ENCODE peak calls at places on chromosomes 5 and 9, in five cellular contexts. B is gastrocnemius medialis, D is tibial artery, V is cardiac muscle cell, N is GM23338. R is an unnamed sample. For H3K4me1, the result is how much of the 10 kb centered on the place peaks cover.

GRCh38 chr5:98775962-98776687 is 2.7 kb downstream of the RGMB start:
- DNase-seq in B (no peak), D (no peak), V (peak), N (no peak), R (no peak)

GRCh38 chr9:117936185-117936758 is 232.1 kb downstream of the TLR4 start:
- DNase-seq in B (no peak), D (no peak), V (no peak), N (no peak), R (no peak)

GRCh38 chr9:78557540-78557939 is 260.6 kb downstream of the PSAT1 start:
- DNase-seq in B (no peak), D (no peak), V (no peak), N (no peak), R (no peak)

GRCh38 chr5:55665065-55665464 is 47.1 kb downstream of the SLC38A9 start:
- DNase-seq in B (no peak), D (peak), V (peak), N (no peak), R (no peak)

GRCh38 chr5:96706433-96707111 is 44.4 kb downstream of the CAST start:
- DNase-seq in B (peak), D (no peak), V (no peak), N (no peak), R (no peak)

GRCh38 chr5:24444439-24444838 is 200.3 kb downstream of the CDH10 start:
- DNase-seq in B (no peak), D (no peak), V (no peak), N (no peak), R (no peak)

GRCh38 chr9:8857330-8858249 is 1058.0 kb upstream of the DMAC1 start:
- DNase-seq in B (peak), D (peak), V (peak), N (peak), R (peak)

GRCh38 chr5:109239501-109239900 is 170.3 kb downstream of the PJA2 start:
- DNase-seq in B (no peak), D (no peak), V (peak), N (no peak), R (no peak)

GRCh38 chr5:133499896-133500295 is 112.4 kb downstream of the FSTL4 start:
- DNase-seq in B (no peak), D (no peak), V (no peak), N (no peak), R (no peak)

GRCh38 chr5:51225671-51226419 is 157.4 kb upstream of the ISL1 start:
- DNase-seq in B (no peak), D (no peak), V (no peak), N (peak), R (peak)

GRCh38 chr5:65327582-65327981 is 154.1 kb downstream of the ADAMTS6 start:
- DNase-seq in B (no peak), D (no peak), V (peak), N (no peak), R (no peak)

GRCh38 chr9:99051353-99051752 is 53.6 kb upstream of the TGFBR1 start:
- DNase-seq in B (no peak), D (no peak), V (peak), N (no peak), R (no peak)

GRCh38 chr5:133754575-133755169 is 142.3 kb upstream of the FSTL4 start:
- DNase-seq in B (peak), D (no peak), V (peak), N (peak), R (peak)

GRCh38 chr5:143004361-143004802 is 234.2 kb downstream of the ARHGAP26 start:
- DNase-seq in B (no peak), D (no peak), V (no peak), N (no peak), R (no peak)
- TF ChIP-seq CTCF in B (no peak), D (no peak), V (no peak), N (no peak), R (no peak)

GRCh38 chr9:136852664-136853595 is 784 bp downstream of the MAMDC4 start:
- DNase-seq in B (no peak), D (no peak), V (no peak), N (no peak), R (peak)

GRCh38 chr9:136849038-136849959 is at the start of gene PHPT1:
- DNase-seq in B (peak), D (peak), V (peak), N (peak), R (peak)

GRCh38 chr9:136849960-136850865 is 1.0 kb downstream of the PHPT1 start:
- DNase-seq in B (no peak), D (no peak), V (no peak), N (no peak), R (peak)

GRCh38 chr9:136851941-136852663 is at the start of gene MAMDC4:
- DNase-seq in B (no peak), D (no peak), V (no peak), N (no peak), R (no peak)

GRCh38 chr9:136850866-136851775 is 1.0 kb upstream of the MAMDC4 start:
- DNase-seq in B (no peak), D (no peak), V (no peak), N (no peak), R (peak)
- H3K4me1 ChIP-seq in B (under half), D (under half), V (under half), N (under half), R (under half)

GRCh38 chr5:71564884-71565283 is 22.3 kb upstream of the MCCC2 start:
- DNase-seq in B (no peak), D (no peak), V (no peak), N (no peak), R (no peak)

GRCh38 chr5:71563161-71563560 is 24.0 kb upstream of the MCCC2 start:
- DNase-seq in B (no peak), D (no peak), V (no peak), N (no peak), R (no peak)
- TF ChIP-seq CTCF in B (no peak), D (no peak), V (no peak), N (no peak), R (no peak)

DNA sequence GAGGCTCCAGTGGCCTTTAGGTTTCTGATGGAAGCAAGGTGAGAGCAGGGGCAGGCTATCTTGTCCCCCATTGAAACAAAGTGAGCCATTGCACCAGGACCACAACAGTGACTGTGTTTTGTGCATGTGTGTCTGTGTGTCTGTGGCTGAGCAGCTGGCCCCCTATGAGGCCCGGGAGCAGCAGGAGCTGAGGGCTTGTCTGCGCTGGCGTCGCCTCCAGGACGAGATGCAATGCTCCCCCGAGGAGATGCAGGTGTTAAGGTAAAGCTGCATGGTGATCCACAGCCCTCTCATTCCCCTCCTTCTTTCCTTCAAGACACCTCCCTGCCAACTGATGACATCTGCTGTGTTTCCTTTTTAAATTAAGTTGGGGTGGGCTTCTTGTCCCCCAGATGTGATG is 201.8 kb downstream of the AOPEP start:
- DNase-seq in B (no peak), D (no peak), V (no peak), N (no peak), R (no peak)
- H3K4me1 ChIP-seq in B (under half), D (under half), V (half or more), N (under half), R (under half)

GRCh38 chr9:5988265-5988664 is 27.2 kb downstream of the RANBP6 start:
- DNase-seq in B (no peak), D (no peak), V (no peak), N (peak), R (no peak)

GRCh38 chr9:5976668-5977397 is 38.6 kb downstream of the RANBP6 start:
- DNase-seq in B (no peak), D (no peak), V (no peak), N (no peak), R (no peak)

GRCh38 chr9:5978523-5978922 is 36.9 kb downstream of the RANBP6 start:
- DNase-seq in B (no peak), D (no peak), V (no peak), N (no peak), R (no peak)

DNA sequence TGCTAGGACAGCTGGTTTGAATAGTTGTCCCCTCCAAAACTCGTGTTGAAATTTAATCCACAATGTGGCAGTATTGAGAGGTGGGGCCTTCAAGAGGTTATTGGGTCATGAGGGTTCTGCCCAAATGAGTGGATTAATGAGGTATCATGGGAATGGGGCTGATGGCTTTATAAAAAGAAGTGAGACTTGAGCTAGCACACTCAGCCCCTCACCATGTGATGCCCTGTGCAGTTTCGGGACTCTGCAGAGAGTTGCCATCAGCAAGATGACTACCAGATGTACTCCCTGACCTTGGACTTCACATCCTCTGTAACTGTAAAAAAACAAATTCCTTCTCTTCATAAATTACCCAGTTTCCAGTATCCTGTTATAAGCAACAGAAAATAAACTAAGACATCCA is 33.1 kb downstream of the RANBP6 start:
- DNase-seq in B (no peak), D (no peak), V (no peak), N (no peak), R (no peak)
- TF ChIP-seq CTCF in B (no peak), D (no peak), V (no peak), N (no peak), R (no peak)

GRCh38 chr9:89418882-89419641 is 78.9 kb downstream of the SEMA4D start:
- DNase-seq in B (no peak), D (no peak), V (no peak), N (no peak), R (peak)

GRCh38 chr9:89419978-89420394 is 77.9 kb downstream of the SEMA4D start:
- DNase-seq in B (no peak), D (no peak), V (no peak), N (no peak), R (no peak)

GRCh38 chr9:89420397-89420796 is 77.5 kb downstream of the SEMA4D start:
- DNase-seq in B (no peak), D (no peak), V (no peak), N (no peak), R (no peak)

GRCh38 chr9:89422151-89422918 is 75.6 kb downstream of the SEMA4D start:
- DNase-seq in B (no peak), D (no peak), V (peak), N (no peak), R (no peak)

DNA sequence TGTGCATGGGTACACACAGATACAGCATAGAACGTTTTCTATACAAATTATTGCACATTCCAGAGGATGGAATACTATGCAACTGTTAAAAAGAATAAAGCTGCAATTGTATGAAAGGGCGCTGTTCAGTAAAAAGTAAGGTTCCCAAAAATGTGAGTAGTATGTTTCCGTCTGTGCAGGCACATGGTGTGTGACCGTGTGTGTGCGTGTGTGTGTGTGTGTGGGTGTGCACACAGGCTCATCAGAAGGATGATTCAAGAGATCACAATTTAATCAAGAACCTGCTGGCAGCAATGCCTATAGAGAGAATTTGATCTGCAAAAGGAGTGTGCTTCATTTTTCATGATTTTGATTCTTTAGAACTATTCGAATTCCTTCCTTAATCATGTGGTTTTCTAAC is 76.3 kb downstream of the SEMA4D start:
- DNase-seq in B (no peak), D (no peak), V (peak), N (no peak), R (no peak)
- H3K4me1 ChIP-seq in B (under half), D (under half), V (under half), N (under half), R (under half)

DNA sequence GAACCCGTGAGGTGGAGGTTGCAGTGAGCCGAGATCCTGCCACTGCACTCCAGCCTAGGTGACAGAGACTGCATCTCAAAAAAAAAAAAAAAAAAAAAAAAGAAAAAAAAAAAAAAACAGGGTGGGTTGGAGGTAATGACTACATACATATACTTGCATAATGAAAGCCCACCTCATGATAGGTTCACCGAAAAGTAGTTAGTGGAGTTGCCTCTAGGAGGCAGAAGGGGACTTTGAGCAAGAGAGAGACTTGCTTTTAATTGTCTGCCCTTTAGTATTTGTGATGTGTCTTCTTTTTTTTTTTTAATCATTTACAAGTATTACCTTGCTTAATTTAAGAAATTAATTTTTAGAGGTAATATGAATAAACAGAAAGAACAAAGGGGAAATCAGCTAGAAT is 99.8 kb downstream of the PPARGC1B start:
- DNase-seq in B (no peak), D (no peak), V (peak), N (peak), R (no peak)
- TF ChIP-seq CTCF in B (no peak), D (no peak), V (peak), N (no peak), R (no peak)

DNA sequence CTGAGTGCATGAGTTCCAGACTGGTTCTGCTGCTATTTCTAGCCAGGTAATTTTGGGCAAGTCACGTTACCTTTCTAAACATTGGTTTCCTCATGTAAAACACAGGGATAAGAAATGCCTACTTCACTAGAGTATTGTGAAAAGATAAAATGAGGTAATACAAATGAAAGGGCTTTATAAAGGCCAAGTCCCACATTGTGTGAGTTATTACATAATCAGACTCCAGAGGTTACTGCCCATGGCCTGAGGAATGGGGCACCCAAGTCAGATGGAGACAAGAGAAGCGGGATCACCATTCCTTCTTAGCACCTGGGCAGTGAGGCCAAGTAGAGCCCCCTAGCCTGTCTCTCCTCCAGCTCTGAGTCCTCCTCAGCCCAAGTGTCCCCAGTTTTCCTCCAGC is 7.5 kb downstream of the HBEGF start:
- DNase-seq in B (no peak), D (no peak), V (no peak), N (no peak), R (no peak)
- H3K4me1 ChIP-seq in B (half or more), D (under half), V (under half), N (under half), R (under half)

DNA sequence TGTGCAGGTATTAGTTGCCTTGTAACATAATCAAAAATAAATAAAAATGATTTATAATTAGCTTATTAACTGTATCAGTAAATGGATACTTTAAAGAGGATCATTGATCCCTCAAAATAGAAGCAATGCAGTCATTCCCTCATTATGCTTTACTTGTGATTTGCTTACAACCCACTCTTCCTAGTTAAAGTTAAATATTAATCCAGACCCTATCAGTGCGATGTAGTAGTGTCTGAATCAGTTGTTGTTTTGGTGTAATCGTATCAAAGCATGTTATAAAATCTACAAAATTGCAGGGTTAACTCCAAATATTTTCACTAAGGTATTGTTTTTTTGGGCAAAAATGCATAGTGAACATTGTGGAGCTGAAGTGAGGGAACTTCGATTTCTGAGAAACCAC is 17.6 kb downstream of the TENT4A start:
- DNase-seq in B (no peak), D (no peak), V (no peak), N (no peak), R (no peak)
- TF ChIP-seq CTCF in B (no peak), D (no peak), V (no peak), N (no peak), R (no peak)

R was measured in mucosa of descending colon.